ENCODE peak calls at places on chromosomes 4 and X, in five cellular contexts. E is endothelial cell, T is astrocyte of the spinal cord, Z is B cell, G is fibroblast of the aortic adventitia. X is an unnamed sample.

GRCh38 chr4:187618701-187619278 is 376.8 kb upstream of the ZFP42 start:
- DNase-seq in Z (no peak), T (peak; percentile 48), G (no peak), E (no peak), X (no peak)

GRCh38 chr4:28772066-28772465 is 1911.4 kb downstream of the STIM2 start:
- DNase-seq in Z (no peak), T (peak; percentile 78), G (peak; percentile 82), E (no peak), X (no peak)

GRCh38 chr4:62193726-62194125 is 993.6 kb downstream of the ADGRL3 start:
- DNase-seq in E (no peak), G (no peak), T (no peak), Z (no peak), X (no peak)

GRCh38 chr4:168265327-168265726 is 53.2 kb downstream of the DDX60 start:
- DNase-seq in T (no peak), G (no peak), Z (no peak), E (no peak), X (no peak)

GRCh38 chr4:127843704-127844604 is 36.7 kb upstream of the PLK4 start:
- DNase-seq in T (no peak), Z (no peak), E (no peak), G (no peak), X (no peak)

GRCh38 chrX:123291623-123292022 is 107.5 kb downstream of the GRIA3 start:
- DNase-seq in E (no peak), Z (no peak), G (peak; percentile 12), T (no peak), X (no peak)

GRCh38 chr4:143616771-143617170 is 83.7 kb downstream of the FREM3 start:
- DNase-seq in Z (no peak), T (peak; percentile 70), E (no peak), G (peak; percentile 11), X (no peak)

GRCh38 chrX:74521961-74522833 is 92.2 kb downstream of the RLIM start:
- DNase-seq in G (peak; percentile 89), E (no peak), T (peak; percentile 30), Z (no peak), X (no peak)

GRCh38 chr4:79528241-79528706 is 120.2 kb upstream of the GK2 start:
- DNase-seq in G (no peak), E (no peak), Z (no peak), T (peak; percentile 38), X (no peak)

GRCh38 chr4:174211611-174212044 is 71.8 kb downstream of the FBXO8 start:
- DNase-seq in E (peak; percentile 36), G (peak; percentile 46), T (no peak), Z (no peak), X (no peak)

GRCh38 chrX:72705814-72706213 is 8.3 kb downstream of the PHKA1 start:
- DNase-seq in E (no peak), Z (no peak), T (no peak), G (no peak), X (no peak)

GRCh38 chr4:95839891-95840290 is at the start of gene PDHA2:
- DNase-seq in T (no peak), G (no peak), Z (no peak), E (no peak), X (no peak)

GRCh38 chr4:879730-880079 is 52.4 kb downstream of the GAK start:
- DNase-seq in E (no peak), G (no peak), Z (no peak), T (no peak), X (no peak)

GRCh38 chr4:94561249-94562024 is 109.7 kb downstream of the PDLIM5 start:
- DNase-seq in E (no peak), Z (no peak), G (peak; percentile 84), T (peak; percentile 85), X (no peak)

GRCh38 chrX:2898861-2899512 is 30.2 kb downstream of the ARSD start:
- DNase-seq in G (no peak), Z (no peak), T (no peak), E (no peak), X (no peak)

GRCh38 chr4:108901271-108901670 is 138.4 kb upstream of the ETNPPL start:
- DNase-seq in E (no peak), Z (no peak), T (no peak), G (no peak), X (no peak)

GRCh38 chr4:2712261-2712842 is 43.8 kb downstream of the TNIP2 start:
- DNase-seq in G (peak; percentile 7), E (peak; percentile 33), Z (no peak), T (peak; percentile 10), X (no peak)
- TF ChIP-seq CTCF in G (peak; percentile 8), E (peak; percentile 20), Z (no peak), T (peak; percentile 30), X (peak; percentile 58)

GRCh38 chr4:113106076-113106475 is 56.6 kb downstream of the ANK2 start:
- DNase-seq in Z (no peak), E (no peak), G (peak; percentile 77), T (peak; percentile 62), X (no peak)
- TF ChIP-seq CTCF in Z (no peak), E (peak; percentile 38), G (peak; percentile 41), T (peak; percentile 46), X (peak; percentile 64)

GRCh38 chrX:9339603-9340569 is 125.0 kb upstream of the TBL1X start:
- DNase-seq in T (no peak), G (peak; percentile 5), E (no peak), Z (no peak), X (no peak)

GRCh38 chrX:9342581-9343051 is 122.2 kb upstream of the TBL1X start:
- DNase-seq in E (peak; percentile 60), G (peak; percentile 82), Z (peak; percentile 65), T (peak; percentile 83), X (peak; percentile 47)

GRCh38 chrX:9343971-9344370 is 120.9 kb upstream of the TBL1X start:
- DNase-seq in E (no peak), T (no peak), G (no peak), Z (no peak), X (no peak)

GRCh38 chrX:9340619-9341304 is 124.1 kb upstream of the TBL1X start:
- DNase-seq in T (no peak), G (peak; percentile 82), Z (peak; percentile 42), E (no peak), X (no peak)

DNA sequence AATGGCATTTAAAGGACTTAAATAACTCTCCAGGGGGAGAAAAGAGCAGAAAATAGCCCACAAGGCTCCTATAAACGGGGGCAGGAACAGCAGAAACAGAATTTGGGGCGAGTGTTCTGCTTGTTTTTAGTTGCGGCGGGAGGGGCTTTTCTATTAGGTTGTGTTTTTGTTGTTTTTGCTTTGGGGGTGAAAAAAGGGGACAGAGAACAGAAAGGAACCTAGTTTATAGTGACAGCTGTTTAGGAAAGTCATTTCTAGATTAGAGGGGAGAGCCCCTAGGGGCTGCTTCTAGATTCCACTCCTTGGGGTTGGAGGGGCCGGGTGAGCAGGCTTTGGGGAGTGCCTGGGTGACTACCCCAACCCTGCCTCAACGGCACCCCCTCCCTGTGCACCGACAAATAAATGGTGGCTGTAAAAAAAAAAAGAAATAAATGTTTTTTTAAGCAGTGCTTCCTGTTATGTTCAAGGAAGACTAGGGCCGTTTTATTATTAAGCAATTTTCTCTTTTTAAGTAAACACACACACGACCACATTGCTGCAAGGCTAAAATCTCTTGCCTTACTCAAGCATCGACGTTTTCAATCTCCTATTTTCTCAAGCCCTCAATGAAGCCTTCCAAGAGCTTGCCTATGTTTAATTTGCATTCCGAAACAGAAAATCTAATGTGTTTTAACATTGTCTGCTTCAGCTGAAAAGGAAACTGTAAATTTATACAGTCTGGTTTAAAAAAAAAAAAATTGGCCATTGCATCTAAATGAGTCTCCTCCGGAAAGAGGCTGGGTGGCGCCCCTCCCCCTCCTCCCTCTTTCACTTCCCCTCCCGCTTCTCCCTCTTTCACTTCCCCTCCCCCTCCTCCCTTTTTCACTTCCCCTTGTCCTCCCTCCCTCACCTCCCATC is 123.3 kb upstream of the TBL1X start:
- DNase-seq in G (peak; percentile 57), Z (peak; percentile 83), E (no peak), T (peak; percentile 55), X (no peak)
- TF ChIP-seq CTCF in G (no peak), Z (no peak), E (no peak), T (no peak), X (no peak)

GRCh38 chr4:86594559-86595425 is 677 bp downstream of the PTPN13 start:
- DNase-seq in Z (no peak), E (peak; percentile 55), G (peak; percentile 90), T (peak; percentile 88), X (no peak)
- TF ChIP-seq CTCF in Z (no peak), E (no peak), G (peak; percentile 40), T (peak; percentile 16), X (peak; percentile 43)

GRCh38 chrX:49041683-49042529 is 1.3 kb downstream of the TFE3 start:
- DNase-seq in Z (no peak), T (peak; percentile 30), E (no peak), G (peak; percentile 59), X (no peak)

GRCh38 chrX:49037883-49038475 is 5.2 kb downstream of the TFE3 start:
- DNase-seq in G (peak; percentile 48), T (peak; percentile 18), Z (no peak), E (no peak), X (no peak)

GRCh38 chrX:49042581-49043219 is 457 bp downstream of the TFE3 start:
- DNase-seq in T (no peak), E (no peak), G (no peak), Z (no peak), X (no peak)

GRCh38 chrX:49040376-49040955 is 2.7 kb downstream of the TFE3 start:
- DNase-seq in E (no peak), G (peak; percentile 35), T (peak; percentile 4), Z (no peak), X (no peak)

DNA sequence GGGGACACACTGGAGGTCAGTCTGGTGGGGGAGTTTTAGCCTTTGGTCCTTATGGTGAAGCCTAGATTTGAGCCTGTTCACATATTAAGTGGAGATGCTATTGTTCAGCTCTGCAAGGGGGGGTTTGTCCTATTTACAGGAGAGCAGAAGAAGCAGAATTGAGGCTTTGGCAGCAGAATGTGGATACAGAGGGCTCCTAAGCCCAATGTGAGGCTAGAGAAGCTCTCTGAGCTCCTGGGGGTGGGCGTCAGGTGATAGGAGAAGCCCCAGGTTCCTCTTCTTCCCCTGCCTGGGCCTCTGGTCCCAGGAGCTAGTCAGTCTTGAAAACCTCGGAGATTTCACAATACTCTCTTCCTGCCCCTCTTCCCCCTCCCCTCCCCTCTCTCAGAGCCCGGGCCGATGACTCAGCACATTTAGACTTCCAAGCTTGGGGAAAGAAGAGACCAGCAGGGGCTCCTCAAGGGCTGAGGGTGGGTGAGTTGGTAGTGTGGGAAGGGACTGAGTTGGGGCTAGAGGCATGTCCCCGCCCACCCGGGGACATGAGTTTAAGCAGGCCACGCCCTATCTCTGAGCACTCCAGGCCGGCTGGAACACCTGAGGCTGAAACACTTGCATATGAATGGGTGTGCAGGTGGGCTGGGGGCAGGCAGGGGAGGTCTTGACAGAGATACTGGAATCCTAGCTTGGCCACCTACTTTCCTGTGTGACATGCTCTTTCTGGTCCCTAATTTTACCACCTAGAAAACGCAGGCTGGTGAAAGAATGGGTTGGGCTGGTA is 3.4 kb downstream of the TFE3 start:
- DNase-seq in T (peak; percentile 95), G (peak; percentile 93), Z (no peak), E (peak; percentile 69), X (peak; percentile 40)
- TF ChIP-seq CTCF in T (peak; percentile 17), G (peak; percentile 36), Z (no peak), E (no peak), X (no peak)

GRCh38 chr4:173171098-173171497 is 2.5 kb downstream of the GALNT7 start:
- DNase-seq in E (no peak), T (peak; percentile 44), Z (no peak), G (peak; percentile 51), X (no peak)
- TF ChIP-seq CTCF in E (peak; percentile 34), T (peak; percentile 30), Z (peak; percentile 15), G (peak; percentile 52), X (peak; percentile 59)

X was measured in neural crest cell.